ENCODE peak calls at places on chromosome 2, in four cellular contexts. One of them, this sample, is unnamed.

GRCh38 chr2:204503869-204504268 is 41.4 kb upstream of the PARD3B start:
- DNase-seq in IMR-90: peak; percentile 79
- DNase-seq in H9: no peak
- DNase-seq in mesendoderm: no peak
- DNase-seq in this sample: no peak

GRCh38 chr2:221705478-221705877 is 133.4 kb upstream of the EPHA4 start:
- DNase-seq in H9: no peak
- DNase-seq in IMR-90: no peak
- DNase-seq in mesendoderm: no peak
- DNase-seq in this sample: no peak

GRCh38 chr2:151976945-151977353 is 121.9 kb downstream of the CACNB4 start:
- DNase-seq in H9: no peak
- DNase-seq in mesendoderm: no peak
- DNase-seq in IMR-90: no peak
- DNase-seq in this sample: no peak

GRCh38 chr2:58834404-58834803 is 593.3 kb upstream of the FANCL start:
- DNase-seq in mesendoderm: peak; percentile 71
- DNase-seq in H9: peak; percentile 64
- DNase-seq in IMR-90: peak; percentile 28
- DNase-seq in this sample: no peak

GRCh38 chr2:177211148-177211547 is 1.4 kb upstream of the HNRNPA3 start:
- DNase-seq in H9: no peak
- DNase-seq in IMR-90: no peak
- DNase-seq in mesendoderm: no peak
- DNase-seq in this sample: no peak

GRCh38 chr2:58042486-58042970 is 4.1 kb upstream of the VRK2 start:
- DNase-seq in H9: no peak
- DNase-seq in mesendoderm: no peak
- DNase-seq in IMR-90: peak; percentile 89
- DNase-seq in this sample: no peak

GRCh38 chr2:152359573-152360363 is 24.8 kb downstream of the FMNL2 start:
- DNase-seq in IMR-90: peak; percentile 17
- DNase-seq in mesendoderm: no peak
- DNase-seq in H9: no peak
- DNase-seq in this sample: no peak

GRCh38 chr2:99881901-99882591 is 260.3 kb downstream of the AFF3 start:
- DNase-seq in mesendoderm: peak; percentile 66
- DNase-seq in IMR-90: peak; percentile 95
- DNase-seq in H9: no peak
- DNase-seq in this sample: no peak

GRCh38 chr2:188518391-188518790 is 226.7 kb downstream of the GULP1 start:
- DNase-seq in mesendoderm: peak; percentile 82
- DNase-seq in IMR-90: peak; percentile 49
- DNase-seq in H9: no peak
- DNase-seq in this sample: no peak

GRCh38 chr2:134408791-134409190 is 154.9 kb downstream of the MGAT5 start:
- DNase-seq in H9: no peak
- DNase-seq in IMR-90: peak; percentile 88
- DNase-seq in mesendoderm: no peak
- DNase-seq in this sample: no peak

GRCh38 chr2:230870544-230871360 is 6.0 kb downstream of the ITM2C start:
- DNase-seq in H9: no peak
- DNase-seq in IMR-90: no peak
- DNase-seq in mesendoderm: peak; percentile 82
- DNase-seq in this sample: peak; percentile 46

GRCh38 chr2:237466266-237466665 is 20.8 kb upstream of the MLPH start:
- DNase-seq in mesendoderm: no peak
- DNase-seq in H9: no peak
- DNase-seq in IMR-90: peak; percentile 92
- DNase-seq in this sample: no peak

GRCh38 chr2:118658581-118659248 is 188.7 kb downstream of the EN1 start:
- DNase-seq in mesendoderm: no peak
- DNase-seq in H9: no peak
- DNase-seq in IMR-90: no peak
- DNase-seq in this sample: no peak

GRCh38 chr2:63034575-63034974 is 16.1 kb upstream of the OTX1 start:
- DNase-seq in H9: no peak
- DNase-seq in mesendoderm: peak; percentile 1
- DNase-seq in IMR-90: no peak
- DNase-seq in this sample: no peak

GRCh38 chr2:103445356-103445755 is 683.5 kb downstream of the TMEM182 start:
- DNase-seq in H9: no peak
- DNase-seq in IMR-90: no peak
- DNase-seq in mesendoderm: peak; percentile 33
- DNase-seq in this sample: no peak

GRCh38 chr2:85649201-85650190 is 18.5 kb downstream of the SFTPB start:
- DNase-seq in mesendoderm: no peak
- DNase-seq in H9: no peak
- DNase-seq in IMR-90: peak; percentile 79
- DNase-seq in this sample: no peak

GRCh38 chr2:105834931-105835330 is 90.2 kb downstream of the NCK2 start:
- DNase-seq in H9: no peak
- DNase-seq in mesendoderm: no peak
- DNase-seq in IMR-90: no peak
- DNase-seq in this sample: no peak

GRCh38 chr2:25159947-25160346 is 8.4 kb downstream of the POMC start:
- DNase-seq in H9: peak; percentile 77
- DNase-seq in IMR-90: peak; percentile 18
- DNase-seq in mesendoderm: peak; percentile 92
- DNase-seq in this sample: peak; percentile 54

GRCh38 chr2:121196132-121196848 is 88.7 kb downstream of the TFCP2L1 start:
- DNase-seq in IMR-90: no peak
- DNase-seq in mesendoderm: no peak
- DNase-seq in H9: peak; percentile 59
- DNase-seq in this sample: no peak

GRCh38 chr2:98701230-98701629 is 29.7 kb downstream of the MGAT4A start:
- DNase-seq in IMR-90: no peak
- DNase-seq in H9: no peak
- DNase-seq in mesendoderm: no peak
- DNase-seq in this sample: no peak

GRCh38 chr2:42117923-42118758 is 51.0 kb upstream of the EML4 start:
- DNase-seq in IMR-90: peak; percentile 78
- DNase-seq in mesendoderm: peak; percentile 92
- DNase-seq in H9: peak; percentile 43
- DNase-seq in this sample: no peak

GRCh38 chr2:105929506-105929905 is 184.8 kb downstream of the NCK2 start:
- DNase-seq in IMR-90: no peak
- DNase-seq in H9: no peak
- DNase-seq in mesendoderm: no peak
- DNase-seq in this sample: no peak

GRCh38 chr2:46335404-46335965 is 38.3 kb downstream of the EPAS1 start:
- DNase-seq in H9: peak; percentile 61
- DNase-seq in mesendoderm: peak; percentile 68
- DNase-seq in IMR-90: peak; percentile 88
- DNase-seq in this sample: peak; percentile 56

GRCh38 chr2:3659447-3660432 is 1.7 kb downstream of the ALLC start:
- DNase-seq in H9: no peak
- DNase-seq in IMR-90: peak; percentile 38
- DNase-seq in mesendoderm: peak; percentile 35
- DNase-seq in this sample: no peak

GRCh38 chr2:2294183-2294675 is 36.8 kb downstream of the MYT1L start:
- DNase-seq in IMR-90: no peak
- DNase-seq in H9: no peak
- DNase-seq in mesendoderm: no peak
- DNase-seq in this sample: no peak

GRCh38 chr2:2291500-2292260 is 39.4 kb downstream of the MYT1L start:
- DNase-seq in mesendoderm: peak; percentile 65
- DNase-seq in H9: peak; percentile 82
- DNase-seq in IMR-90: no peak
- DNase-seq in this sample: peak; percentile 43

GRCh38 chr2:2296400-2296799 is 34.7 kb downstream of the MYT1L start:
- DNase-seq in H9: no peak
- DNase-seq in mesendoderm: no peak
- DNase-seq in IMR-90: no peak
- DNase-seq in this sample: no peak

GRCh38 chr2:2293527-2294089 is 37.5 kb downstream of the MYT1L start:
- DNase-seq in mesendoderm: no peak
- DNase-seq in H9: no peak
- DNase-seq in IMR-90: no peak
- DNase-seq in this sample: no peak

GRCh38 chr2:2292381-2292780 is 38.7 kb downstream of the MYT1L start:
- DNase-seq in mesendoderm: no peak
- DNase-seq in IMR-90: no peak
- DNase-seq in H9: no peak
- DNase-seq in this sample: no peak
- H3K56ac ChIP-seq in mesendoderm: no peak overlapping the region
- H3K56ac ChIP-seq in IMR-90: no peak overlapping the region
- H3K56ac ChIP-seq in H9: no peak overlapping the region
- H3K56ac ChIP-seq in this sample: no peak overlapping the region

DNA sequence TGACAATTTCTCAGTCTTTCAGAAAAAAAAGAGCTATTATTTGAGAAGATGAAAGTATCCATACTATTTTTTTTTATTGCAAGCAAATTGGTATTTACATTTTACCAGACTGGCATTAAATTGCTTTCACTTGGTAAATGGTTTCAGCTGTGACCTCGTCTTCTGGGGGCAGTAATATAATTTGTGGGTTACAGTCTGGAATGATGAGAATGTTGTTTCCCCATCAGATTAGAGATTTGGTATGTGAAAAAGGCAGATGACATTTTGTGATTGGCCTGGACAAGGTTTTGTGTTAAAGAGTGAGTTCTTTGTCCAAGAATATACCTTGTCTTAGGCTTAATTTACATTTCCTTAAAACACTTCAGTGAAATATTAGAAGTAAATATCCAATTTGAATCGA is 390.1 kb upstream of the ST6GAL2 start:
- DNase-seq in IMR-90: no peak
- DNase-seq in mesendoderm: no peak
- DNase-seq in H9: no peak
- DNase-seq in this sample: no peak
- H3K56ac ChIP-seq in IMR-90: no peak overlapping the region
- H3K56ac ChIP-seq in mesendoderm: no peak overlapping the region
- H3K56ac ChIP-seq in H9: no peak overlapping the region
- H3K56ac ChIP-seq in this sample: no peak overlapping the region

GRCh38 chr2:66057844-66058243 is 377.1 kb upstream of the MEIS1 start:
- DNase-seq in H9: no peak
- DNase-seq in IMR-90: no peak
- DNase-seq in mesendoderm: no peak
- DNase-seq in this sample: no peak

GRCh38 chr2:66059332-66059731 is 375.6 kb upstream of the MEIS1 start:
- DNase-seq in H9: no peak
- DNase-seq in IMR-90: no peak
- DNase-seq in mesendoderm: no peak
- DNase-seq in this sample: no peak

DNA sequence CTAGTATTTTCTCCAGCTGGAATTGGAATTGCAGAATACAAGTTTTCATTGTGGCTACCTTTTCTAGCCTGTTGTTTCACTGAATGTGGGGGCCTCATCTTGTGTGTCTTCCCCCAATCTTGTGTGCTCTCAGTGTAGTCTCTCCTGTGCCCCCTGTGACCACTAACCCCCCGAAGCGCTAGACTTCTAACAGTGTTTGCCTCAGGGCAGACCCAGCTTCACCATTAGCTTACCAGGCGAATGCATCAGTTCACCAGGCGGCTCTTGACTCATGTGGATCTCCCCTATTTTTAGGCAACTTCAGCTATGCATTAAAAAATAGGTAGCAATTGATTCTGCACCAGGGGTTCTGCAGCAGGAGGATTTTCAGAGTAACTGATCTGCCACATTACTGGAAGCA is 376.2 kb upstream of the MEIS1 start:
- DNase-seq in IMR-90: no peak
- DNase-seq in mesendoderm: peak; percentile 13
- DNase-seq in H9: peak; percentile 33
- DNase-seq in this sample: no peak
- H3K56ac ChIP-seq in IMR-90: no peak overlapping the region
- H3K56ac ChIP-seq in mesendoderm: no peak overlapping the region
- H3K56ac ChIP-seq in H9: no peak overlapping the region
- H3K56ac ChIP-seq in this sample: no peak overlapping the region

DNA sequence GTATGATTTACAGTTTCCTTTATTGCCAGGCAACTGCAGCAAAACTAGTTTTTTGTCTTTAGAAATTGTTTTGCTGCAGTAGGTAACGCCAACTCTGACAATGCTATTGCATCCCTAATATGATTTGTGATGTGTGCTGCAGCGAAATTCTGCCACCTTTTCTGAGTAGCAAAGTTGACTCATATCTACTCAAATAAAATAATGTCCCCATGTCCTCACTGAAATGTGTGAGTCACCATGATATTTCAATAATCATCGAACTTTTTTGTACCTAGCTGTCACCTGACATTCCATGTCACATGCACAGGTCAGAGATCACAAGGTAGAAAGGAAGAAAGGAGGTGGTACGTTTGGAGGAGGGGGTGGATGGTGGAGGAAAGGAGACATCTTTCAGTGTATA is 205.0 kb downstream of the RAD51AP2 start:
- DNase-seq in IMR-90: no peak
- DNase-seq in H9: no peak
- DNase-seq in mesendoderm: no peak
- DNase-seq in this sample: no peak
- H3K56ac ChIP-seq in IMR-90: no peak overlapping the region
- H3K56ac ChIP-seq in H9: no peak overlapping the region
- H3K56ac ChIP-seq in mesendoderm: no peak overlapping the region
- H3K56ac ChIP-seq in this sample: peak overlapping the region; percentile 36

DNA sequence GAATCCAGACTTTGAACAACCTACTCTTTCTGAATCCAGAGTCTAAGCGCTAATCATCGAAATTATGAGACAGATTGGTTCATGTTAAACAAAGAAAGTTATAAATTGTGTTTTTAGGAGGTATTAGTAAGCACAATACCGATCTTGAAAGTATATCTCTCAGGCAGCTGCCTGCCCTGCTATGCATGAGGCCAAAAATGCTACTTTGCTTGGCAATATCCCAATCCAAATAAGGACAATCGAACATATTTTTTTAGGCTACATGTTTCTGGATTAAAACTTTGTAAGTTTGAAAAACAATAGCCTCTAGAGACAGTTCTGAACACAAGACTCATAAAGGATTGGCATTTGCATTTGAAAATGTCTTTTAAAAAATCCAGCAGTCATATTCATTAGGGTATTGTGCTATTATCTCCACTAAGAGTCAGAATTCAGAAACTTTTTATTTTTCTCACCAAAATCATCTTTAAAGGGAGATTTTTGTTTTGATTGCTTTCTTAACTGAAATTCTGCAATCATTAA is 167.1 kb downstream of the PDE1A start:
- DNase-seq in H9: no peak
- DNase-seq in IMR-90: peak; percentile 47
- DNase-seq in mesendoderm: no peak
- DNase-seq in this sample: no peak
- H3K56ac ChIP-seq in H9: no peak overlapping the region
- H3K56ac ChIP-seq in IMR-90: no peak overlapping the region
- H3K56ac ChIP-seq in mesendoderm: no peak overlapping the region
- H3K56ac ChIP-seq in this sample: no peak overlapping the region

DNA sequence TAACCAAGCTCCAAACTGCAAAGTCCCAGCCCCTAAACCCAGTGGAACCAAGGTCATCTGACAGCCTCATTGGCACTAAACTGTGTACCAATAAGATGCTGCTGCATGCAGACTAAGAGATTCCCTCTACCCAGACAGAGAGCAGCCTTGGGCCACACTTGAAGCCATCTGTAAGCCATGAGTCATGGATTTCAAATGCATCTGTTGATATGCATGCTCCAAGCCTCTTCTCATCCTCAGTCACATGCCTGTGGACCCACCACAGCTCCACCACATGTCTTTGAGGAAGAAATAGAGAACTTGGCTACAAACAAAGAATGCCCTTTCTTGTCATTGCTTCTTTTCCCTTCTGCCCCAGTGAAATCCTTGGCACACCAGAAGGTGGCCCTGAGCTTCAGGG is 19.6 kb upstream of the CREG2 start:
- DNase-seq in IMR-90: peak; percentile 97
- DNase-seq in H9: no peak
- DNase-seq in mesendoderm: peak; percentile 60
- DNase-seq in this sample: no peak
- H3K56ac ChIP-seq in IMR-90: no peak overlapping the region
- H3K56ac ChIP-seq in H9: no peak overlapping the region
- H3K56ac ChIP-seq in mesendoderm: no peak overlapping the region
- H3K56ac ChIP-seq in this sample: no peak overlapping the region

This sample was measured in H1.